ENCODE peak calls at places on chromosome 20, in ten cellular contexts. K is OCI-LY7; D is A673; B is transverse colon; P is CD4-positive, alpha-beta memory T cell; L is upper lobe of right lung; H is astrocyte; X is cardiac muscle cell; T is stomach; C is right lobe of liver. U is an unnamed sample.

GRCh38 chr20:44362466-44362940 is 7.0 kb downstream of the HNF4A start:
- DNase-seq in P (no peak), C (no peak), B (no peak), H (no peak), D (no peak), X (no peak), K (no peak), T (no peak), L (no peak), U (no peak)

GRCh38 chr20:36234771-36235320 is 1.4 kb upstream of the AAR2 start:
- DNase-seq in C (no peak), B (no peak), P (no peak), H (no peak), D (no peak), X (no peak), L (no peak), K (no peak), T (no peak), U (no peak)

GRCh38 chr20:33490023-33490933 is at the start of gene CBFA2T2:
- DNase-seq in T (no peak), D (no peak), X (peak; percentile 73), P (no peak), L (peak; percentile 89), B (peak; percentile 65), K (no peak), H (peak; percentile 45), C (no peak), U (peak; percentile 84)

GRCh38 chr20:16059841-16060240 is 513.4 kb downstream of the KIF16B start:
- DNase-seq in K (no peak), B (no peak), P (no peak), D (no peak), C (no peak), H (no peak), X (no peak), T (no peak), L (no peak), U (no peak)

GRCh38 chr20:52313335-52313963 is 121.9 kb upstream of the ZFP64 start:
- DNase-seq in D (peak; percentile 86), K (no peak), B (no peak), L (no peak), H (peak; percentile 38), X (peak; percentile 68), C (peak; percentile 48), T (no peak), P (no peak), U (no peak)

GRCh38 chr20:57094991-57095390 is 171.4 kb downstream of the BMP7 start:
- DNase-seq in P (no peak), X (no peak), L (no peak), C (no peak), K (no peak), D (no peak), T (no peak), B (no peak), H (no peak), U (no peak)

GRCh38 chr20:9817654-9818053 is 21.2 kb downstream of the PAK5 start:
- DNase-seq in K (no peak), X (no peak), H (no peak), T (no peak), C (no peak), B (no peak), L (no peak), D (no peak), P (no peak), U (no peak)

GRCh38 chr20:8401491-8401890 is 269.4 kb downstream of the PLCB1 start:
- DNase-seq in X (no peak), D (no peak), H (no peak), P (no peak), K (no peak), B (no peak), L (no peak), C (no peak), T (no peak), U (no peak)

GRCh38 chr20:60261323-60261722 is 303.1 kb downstream of the CDH26 start:
- DNase-seq in B (no peak), K (no peak), L (no peak), X (no peak), T (no peak), H (no peak), C (no peak), P (no peak), D (no peak), U (no peak)

GRCh38 chr20:48131581-48131980 is 346.3 kb upstream of the SULF2 start:
- DNase-seq in L (no peak), P (no peak), D (no peak), X (peak; percentile 83), B (no peak), C (no peak), H (peak; percentile 90), T (no peak), K (no peak), U (no peak)

GRCh38 chr20:35502352-35502751 is 27.1 kb downstream of the C20orf173 start:
- DNase-seq in T (no peak), L (no peak), P (no peak), H (no peak), B (peak; percentile 17), C (no peak), X (no peak), D (no peak), K (peak; percentile 93), U (no peak)

GRCh38 chr20:35292504-35293285 is 470 bp upstream of the FAM83C start:
- DNase-seq in P (no peak), L (no peak), D (no peak), H (no peak), K (no peak), T (no peak), X (no peak), C (no peak), B (no peak), U (no peak)

GRCh38 chr20:33561981-33562601 is 72.2 kb downstream of the CBFA2T2 start:
- DNase-seq in B (peak; percentile 88), D (peak; percentile 75), L (no peak), C (peak; percentile 91), P (no peak), X (peak; percentile 94), T (peak; percentile 83), K (peak; percentile 74), H (peak; percentile 90), U (peak; percentile 67)

GRCh38 chr20:16423311-16424212 is 149.7 kb downstream of the KIF16B start:
- DNase-seq in B (no peak), L (no peak), C (no peak), T (no peak), X (no peak), K (no peak), P (no peak), H (no peak), D (no peak), U (no peak)

DNA sequence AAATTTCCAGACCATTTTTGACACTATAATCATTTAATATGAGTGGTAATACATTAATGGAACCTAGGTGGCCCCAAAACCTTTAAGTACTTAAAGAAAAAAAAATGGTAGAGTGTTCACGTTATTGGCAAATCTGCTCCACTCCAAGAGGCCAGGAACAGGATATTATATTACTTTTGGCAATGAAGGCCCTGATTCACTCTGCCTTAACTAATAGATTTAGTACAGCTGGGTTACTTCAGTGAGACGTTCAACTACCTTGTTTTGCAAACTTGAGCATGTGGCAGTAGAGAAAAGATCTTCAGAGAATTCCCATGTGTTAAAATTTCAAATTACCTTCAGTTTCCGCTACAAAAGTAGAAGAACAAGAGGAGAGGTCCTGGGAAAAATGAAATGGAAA is 12.8 kb downstream of the ADNP start:
- DNase-seq in K (no peak), T (no peak), L (no peak), C (no peak), H (peak; percentile 55), B (no peak), X (peak; percentile 51), P (no peak), D (no peak), U (no peak)
- H3K4me1 ChIP-seq in K (peaks cover 96% of the 10 kb centered on the region), T (peaks cover 76% of the 10 kb centered on the region), L (peaks cover 81% of the 10 kb centered on the region), C (peaks cover 33% of the 10 kb centered on the region), H (peaks cover 30% of the 10 kb centered on the region), B (peaks cover 92% of the 10 kb centered on the region), X (peaks cover 40% of the 10 kb centered on the region), P (peaks cover 89% of the 10 kb centered on the region), D (peaks cover 60% of the 10 kb centered on the region), U (peaks cover 83% of the 10 kb centered on the region)

GRCh38 chr20:32036716-32037355 is 15.2 kb upstream of the HCK start:
- DNase-seq in X (peak; percentile 38), B (no peak), D (no peak), H (no peak), K (peak; percentile 80), P (no peak), T (no peak), C (no peak), L (no peak), U (no peak)
- H3K4me1 ChIP-seq in X (no peaks in the 10 kb centered on the region), B (peaks cover 2% of the 10 kb centered on the region), D (peaks cover 3% of the 10 kb centered on the region), H (no peaks in the 10 kb centered on the region), K (peaks cover 79% of the 10 kb centered on the region), P (no peaks in the 10 kb centered on the region), T (peaks cover 1% of the 10 kb centered on the region), C (no peaks in the 10 kb centered on the region), L (peaks cover 7% of the 10 kb centered on the region), U (no peaks in the 10 kb centered on the region)

GRCh38 chr20:49792006-49792405 is 20.6 kb upstream of the SLC9A8 start:
- DNase-seq in B (no peak), D (no peak), C (no peak), H (no peak), L (no peak), X (no peak), P (no peak), K (no peak), T (no peak), U (no peak)

GRCh38 chr20:49794336-49795124 is 18.1 kb upstream of the SLC9A8 start:
- DNase-seq in X (peak; percentile 21), K (no peak), L (peak; percentile 80), P (peak; percentile 50), B (peak; percentile 46), H (no peak), D (no peak), T (no peak), C (no peak), U (no peak)

GRCh38 chr20:49790077-49790798 is 22.4 kb upstream of the SLC9A8 start:
- DNase-seq in D (no peak), T (no peak), P (no peak), K (no peak), X (peak; percentile 88), L (no peak), C (no peak), H (no peak), B (no peak), U (peak; percentile 57)

GRCh38 chr20:49792611-49793010 is 20.0 kb upstream of the SLC9A8 start:
- DNase-seq in X (no peak), P (no peak), K (no peak), L (no peak), B (no peak), D (no peak), H (no peak), C (no peak), T (no peak), U (no peak)

GRCh38 chr20:49791165-49791564 is 21.5 kb upstream of the SLC9A8 start:
- DNase-seq in P (no peak), T (no peak), H (no peak), L (no peak), D (no peak), C (no peak), X (no peak), K (no peak), B (no peak), U (no peak)
- H3K4me1 ChIP-seq in P (peaks cover 5% of the 10 kb centered on the region), T (peaks cover 8% of the 10 kb centered on the region), H (no peaks in the 10 kb centered on the region), L (peaks cover 34% of the 10 kb centered on the region), D (no peaks in the 10 kb centered on the region), C (peaks cover 10% of the 10 kb centered on the region), X (no peaks in the 10 kb centered on the region), K (peaks cover 23% of the 10 kb centered on the region), B (peaks cover 46% of the 10 kb centered on the region), U (no peaks in the 10 kb centered on the region)

DNA sequence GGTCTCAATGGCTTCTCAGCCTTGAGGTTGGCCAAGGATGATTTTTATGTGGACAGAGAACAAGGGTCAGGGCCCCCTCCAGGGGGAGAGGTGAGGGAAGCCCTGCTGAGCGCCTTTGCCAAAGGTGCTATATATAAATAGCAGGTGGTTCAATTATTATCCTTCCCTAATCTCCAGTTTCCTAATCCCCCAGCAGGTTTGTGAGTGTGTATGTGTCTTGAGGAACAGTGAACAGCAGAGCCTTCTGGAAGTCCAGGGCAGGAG is 3.2 kb upstream of the SIRPA start:
- DNase-seq in L (no peak), P (no peak), B (no peak), X (no peak), C (no peak), D (peak; percentile 41), H (no peak), K (no peak), T (no peak), U (no peak)
- H3K4me1 ChIP-seq in L (peaks cover 8% of the 10 kb centered on the region), P (peaks cover 5% of the 10 kb centered on the region), B (peaks cover 26% of the 10 kb centered on the region), X (peaks cover 16% of the 10 kb centered on the region), C (peaks cover 43% of the 10 kb centered on the region), D (peaks cover 61% of the 10 kb centered on the region), H (peaks cover 15% of the 10 kb centered on the region), K (peaks cover 3% of the 10 kb centered on the region), T (peaks cover 34% of the 10 kb centered on the region), U (peaks cover 16% of the 10 kb centered on the region)

U was measured in psoas muscle.